ENCODE peak calls at places on chromosomes 16 and 17, in ten cellular contexts. X, H, Z, J, D, G, O, R, I and A are unnamed samples.

GRCh38 chr17:69223809-69224208 is 4.8 kb downstream of the ABCA10 start:
- DNase-seq in X (peak; percentile 48), H (no peak), Z (no peak), J (no peak), D (no peak), G (peak; percentile 68), O (no peak), R (peak; percentile 69), I (no peak), A (no peak)

GRCh38 chr16:18979936-18980335 is 3.8 kb upstream of the TMC7 start:
- DNase-seq in X (no peak), H (no peak), Z (no peak), J (no peak), D (no peak), G (no peak), O (no peak), R (no peak), I (no peak), A (no peak)

GRCh38 chr17:19647697-19648474 is 665 bp upstream of the ALDH3A2 start:
- DNase-seq in X (peak; percentile 54), H (peak; percentile 78), Z (peak; percentile 80), J (peak; percentile 59), D (peak; percentile 92), G (peak; percentile 68), O (peak; percentile 90), R (peak; percentile 82), I (peak; percentile 73), A (no peak)

GRCh38 chr17:73139296-73139695 is 25.5 kb upstream of the SSTR2 start:
- DNase-seq in X (no peak), H (no peak), Z (no peak), J (no peak), D (no peak), G (no peak), O (no peak), R (no peak), I (no peak), A (no peak)

GRCh38 chr17:64938925-64939474 is 19.7 kb upstream of the LRRC37A3 start:
- DNase-seq in X (peak; percentile 25), H (peak; percentile 42), Z (no peak), J (peak; percentile 38), D (peak; percentile 75), G (no peak), O (no peak), R (peak; percentile 56), I (peak; percentile 60), A (no peak)

GRCh38 chr16:85222151-85222863 is 110.0 kb upstream of the CIBAR2 start:
- DNase-seq in X (no peak), H (no peak), Z (no peak), J (no peak), D (peak; percentile 72), G (peak; percentile 24), O (no peak), R (no peak), I (no peak), A (no peak)

GRCh38 chr17:82893779-82894178 is 54.0 kb upstream of the ZNF750 start:
- DNase-seq in X (peak; percentile 8), H (no peak), Z (peak; percentile 13), J (no peak), D (no peak), G (peak; percentile 44), O (no peak), R (no peak), I (no peak), A (no peak)

GRCh38 chr17:72445055-72445991 is 324.5 kb downstream of the SOX9 start:
- DNase-seq in X (no peak), H (no peak), Z (peak; percentile 75), J (no peak), D (no peak), G (no peak), O (no peak), R (no peak), I (no peak), A (no peak)

GRCh38 chr16:50961944-50962343 is 189.1 kb downstream of the SALL1 start:
- DNase-seq in X (no peak), H (no peak), Z (no peak), J (no peak), D (no peak), G (no peak), O (no peak), R (no peak), I (no peak), A (no peak)

GRCh38 chr16:4701791-4702465 is 8.6 kb downstream of the NUDT16L1 start:
- DNase-seq in X (no peak), H (no peak), Z (peak; percentile 63), J (no peak), D (no peak), G (no peak), O (no peak), R (no peak), I (peak; percentile 48), A (no peak)

GRCh38 chr16:88341551-88342290 is 41.0 kb upstream of the ZNF469 start:
- DNase-seq in X (no peak), H (no peak), Z (peak; percentile 34), J (no peak), D (no peak), G (no peak), O (no peak), R (no peak), I (no peak), A (no peak)

GRCh38 chr17:27756467-27757371 is 43.6 kb downstream of the NOS2 start:
- DNase-seq in X (peak; percentile 30), H (no peak), Z (no peak), J (peak; percentile 72), D (peak; percentile 38), G (peak; percentile 48), O (no peak), R (peak; percentile 69), I (no peak), A (no peak)

DNA sequence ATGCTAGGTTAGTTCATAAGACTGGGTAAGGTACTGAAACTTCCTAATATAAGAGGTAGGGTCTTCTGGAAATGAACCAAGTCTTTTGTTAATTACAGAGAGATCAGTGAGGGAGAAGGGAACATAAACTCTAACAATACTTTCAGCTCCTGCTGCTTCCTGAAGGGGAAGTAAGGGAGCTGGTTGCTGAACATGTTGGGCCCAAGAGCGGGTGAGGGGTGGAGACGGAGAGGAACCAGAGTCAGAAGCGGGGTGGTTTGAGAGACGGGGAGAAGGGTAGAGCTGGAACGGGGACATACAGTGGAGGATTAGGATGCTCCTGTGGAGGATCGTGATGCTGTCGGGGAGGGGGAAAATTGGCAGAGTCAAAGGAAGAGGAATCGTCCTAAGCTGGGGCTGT is 11.5 kb upstream of the ZNF747 start:
- DNase-seq in X (no peak), H (no peak), Z (no peak), J (no peak), D (no peak), G (no peak), O (no peak), R (no peak), I (no peak), A (no peak)
- H3K4me3 ChIP-seq in X (no peak overlapping the region), H (no peak overlapping the region), Z (no peak overlapping the region), J (no peak overlapping the region), D (no peak overlapping the region), G (no peak overlapping the region), O (no peak overlapping the region), R (no peak overlapping the region), I (no peak overlapping the region), A (no peak overlapping the region)

DNA sequence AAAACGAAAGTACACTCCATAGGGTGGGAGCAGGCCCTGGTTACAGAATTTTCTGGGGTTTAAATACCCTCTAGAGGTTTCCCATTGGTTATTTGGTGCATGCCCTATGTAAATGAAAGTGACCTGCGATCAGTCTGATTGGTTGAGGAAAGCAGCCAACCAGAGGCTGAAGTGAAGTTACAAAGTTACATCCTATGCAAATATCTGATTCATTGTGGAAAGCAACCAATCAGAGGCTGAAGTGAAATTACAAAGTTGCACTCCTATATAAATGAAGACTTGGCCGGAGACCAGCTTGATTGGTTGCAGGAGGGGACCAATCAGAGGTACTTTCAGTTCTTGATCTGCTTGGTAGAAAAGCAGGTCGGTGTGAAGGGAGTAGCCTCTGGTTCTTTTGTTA is 24.4 kb downstream of the NAA60 start:
- DNase-seq in X (peak; percentile 69), H (no peak), Z (no peak), J (no peak), D (peak; percentile 28), G (peak; percentile 58), O (no peak), R (peak; percentile 21), I (no peak), A (no peak)
- H3K36me3 ChIP-seq in X (peaks cover 13% of the 10 kb centered on the region), H (peaks cover 44% of the 10 kb centered on the region), Z (no peaks in the 10 kb centered on the region), J (no peaks in the 10 kb centered on the region), D (no peaks in the 10 kb centered on the region), G (peaks cover 3% of the 10 kb centered on the region), O (peaks cover 7% of the 10 kb centered on the region), R (no peaks in the 10 kb centered on the region), I (peaks cover 8% of the 10 kb centered on the region), A (peaks cover 11% of the 10 kb centered on the region)

GRCh38 chr17:50661795-50662391 is 27.2 kb downstream of the ABCC3 start:
- DNase-seq in X (peak; percentile 93), H (peak; percentile 79), Z (peak; percentile 84), J (peak; percentile 63), D (peak; percentile 97), G (peak; percentile 89), O (peak; percentile 81), R (peak; percentile 84), I (no peak), A (peak; percentile 78)
- H3K4me3 ChIP-seq in X (no peak overlapping the region), H (no peak overlapping the region), Z (no peak overlapping the region), J (no peak overlapping the region), D (no peak overlapping the region), G (no peak overlapping the region), O (no peak overlapping the region), R (no peak overlapping the region), I (no peak overlapping the region), A (no peak overlapping the region)

DNA sequence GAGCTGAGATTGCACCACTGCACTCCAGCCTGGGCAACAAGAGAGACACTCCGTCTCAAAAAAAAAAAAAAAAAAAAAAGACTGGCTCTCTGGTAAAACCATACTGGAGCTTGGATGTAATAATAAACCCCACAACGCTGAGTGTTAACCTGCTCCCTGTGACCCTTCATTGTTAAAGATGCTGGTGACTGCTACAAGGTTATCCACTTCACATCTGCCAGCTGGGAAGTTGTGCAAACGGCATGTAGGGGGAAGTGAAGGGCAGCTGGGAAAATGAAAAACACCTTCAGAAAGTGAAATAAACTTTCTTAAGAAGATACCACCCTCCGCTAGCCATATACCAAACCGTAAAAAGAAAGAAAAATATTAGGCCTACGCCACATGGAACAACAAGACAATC is 131.0 kb upstream of the NUDT7 start:
- DNase-seq in X (no peak), H (no peak), Z (no peak), J (no peak), D (no peak), G (no peak), O (no peak), R (no peak), I (no peak), A (no peak)
- H3K36me3 ChIP-seq in X (no peaks in the 10 kb centered on the region), H (no peaks in the 10 kb centered on the region), Z (no peaks in the 10 kb centered on the region), J (no peaks in the 10 kb centered on the region), D (no peaks in the 10 kb centered on the region), G (no peaks in the 10 kb centered on the region), O (no peaks in the 10 kb centered on the region), R (no peaks in the 10 kb centered on the region), I (no peaks in the 10 kb centered on the region), A (no peaks in the 10 kb centered on the region)

DNA sequence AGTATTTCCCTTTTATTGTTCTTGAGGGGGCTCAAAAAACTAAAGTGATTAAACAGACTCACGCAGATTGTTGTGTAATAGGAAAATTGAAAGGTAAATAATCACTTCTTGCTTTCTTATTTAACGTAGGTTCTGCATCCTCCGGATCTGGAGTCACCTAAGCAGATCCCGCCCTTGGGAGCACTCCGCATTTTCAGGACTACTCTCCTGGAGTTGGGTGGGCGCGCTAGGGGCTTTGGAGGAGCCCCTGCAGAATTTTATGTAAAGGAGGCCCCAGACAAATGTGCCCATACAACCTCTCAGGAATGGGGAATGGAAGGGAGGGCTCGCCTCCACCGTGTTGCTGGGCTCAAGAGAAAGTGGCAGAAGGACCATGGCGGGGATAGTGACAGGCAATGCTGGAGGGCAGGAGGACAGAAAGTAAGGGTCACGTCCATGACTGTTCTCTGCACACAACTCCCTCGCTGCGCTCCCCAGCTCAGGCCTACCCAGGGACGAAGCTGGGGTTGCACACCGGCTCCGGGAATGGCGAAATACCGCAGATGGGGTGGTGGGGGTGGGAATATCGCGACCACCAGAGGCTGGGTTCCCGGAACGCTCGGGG is 8.3 kb downstream of the MT2A start:
- DNase-seq in X (no peak), H (no peak), Z (no peak), J (no peak), D (no peak), G (no peak), O (no peak), R (no peak), I (no peak), A (no peak)
- H3K4me3 ChIP-seq in X (no peak overlapping the region), H (peak overlapping the region; percentile 39), Z (no peak overlapping the region), J (no peak overlapping the region), D (no peak overlapping the region), G (no peak overlapping the region), O (no peak overlapping the region), R (no peak overlapping the region), I (peak overlapping the region; percentile 36), A (peak overlapping the region; percentile 34)